ENCODE peak calls at places on chromosomes 7 and 10, in four cellular contexts. K, V, S and G are unnamed samples.

GRCh38 chr10:133008736-133009135 is 66.4 kb upstream of the CFAP46 start:
- DNase-seq in K (no peak), V (no peak), S (no peak), G (no peak)

GRCh38 chr7:132906193-132906829 is 175.6 kb downstream of the CHCHD3 start:
- DNase-seq in K (no peak), V (no peak), S (no peak), G (no peak)

GRCh38 chr7:20786779-20787651 is at the start of gene SP8:
- DNase-seq in K (peak; percentile 9), V (no peak), S (peak; percentile 30), G (no peak)

GRCh38 chr10:9605231-9605630 is 1412.4 kb upstream of the CELF2 start:
- DNase-seq in K (no peak), V (no peak), S (no peak), G (no peak)

GRCh38 chr10:116848912-116849270 is 408 bp upstream of the ENO4 start:
- DNase-seq in K (no peak), V (no peak), S (no peak), G (no peak)

GRCh38 chr7:1967512-1968396 is 265.0 kb downstream of the MAD1L1 start:
- DNase-seq in K (no peak), V (no peak), S (no peak), G (peak; percentile 22)

GRCh38 chr7:20153999-20154398 is 63.2 kb downstream of the MACC1 start:
- DNase-seq in K (no peak), V (no peak), S (no peak), G (no peak)

GRCh38 chr7:85595639-85596268 is 408.9 kb upstream of the SEMA3D start:
- DNase-seq in K (no peak), V (no peak), S (no peak), G (no peak)

GRCh38 chr7:9719303-9719702 is 1254.4 kb upstream of the PHF14 start:
- DNase-seq in K (no peak), V (no peak), S (no peak), G (no peak)

GRCh38 chr10:86960863-86961434 is 2.5 kb downstream of the SNCG start:
- DNase-seq in K (no peak), V (no peak), S (no peak), G (peak; percentile 24)

GRCh38 chr10:3500408-3500856 is 284.6 kb downstream of the KLF6 start:
- DNase-seq in K (no peak), V (no peak), S (peak; percentile 84), G (peak; percentile 80)

GRCh38 chr7:153151766-153152165 is 392.2 kb downstream of the ACTR3B start:
- DNase-seq in K (no peak), V (no peak), S (no peak), G (no peak)

GRCh38 chr7:107742678-107743566 is 1.0 kb upstream of the CBLL1 start:
- DNase-seq in K (no peak), V (no peak), S (peak; percentile 59), G (peak; percentile 72)